ENCODE peak calls at places on chromosomes 2 and 18, in six cellular contexts. One of them, this sample, is unnamed.

GRCh38 chr2:229715895-229716507 is 1.6 kb upstream of the DNER start:
- DNase-seq in ACHN: peak; percentile 55
- DNase-seq in brain microvascular endothelial cell: no peak
- DNase-seq in osteocyte: no peak
- DNase-seq in kidney tubule cell: peak; percentile 54
- DNase-seq in effector memory CD8-positive, alpha-beta T cell: peak; percentile 8
- DNase-seq in this sample: peak; percentile 51

GRCh38 chr2:128324008-128324896 is 5.6 kb upstream of the HS6ST1 start:
- DNase-seq in brain microvascular endothelial cell: no peak
- DNase-seq in osteocyte: peak; percentile 83
- DNase-seq in effector memory CD8-positive, alpha-beta T cell: no peak
- DNase-seq in kidney tubule cell: no peak
- DNase-seq in ACHN: no peak
- DNase-seq in this sample: peak; percentile 11

GRCh38 chr18:23143059-23143831 is 8.0 kb downstream of the CABLES1 start:
- DNase-seq in effector memory CD8-positive, alpha-beta T cell: no peak
- DNase-seq in brain microvascular endothelial cell: no peak
- DNase-seq in osteocyte: no peak
- DNase-seq in kidney tubule cell: peak; percentile 85
- DNase-seq in ACHN: no peak
- DNase-seq in this sample: no peak

GRCh38 chr2:64414736-64415435 is 39.1 kb upstream of the LGALSL start:
- DNase-seq in ACHN: no peak
- DNase-seq in osteocyte: no peak
- DNase-seq in kidney tubule cell: no peak
- DNase-seq in effector memory CD8-positive, alpha-beta T cell: no peak
- DNase-seq in brain microvascular endothelial cell: no peak
- DNase-seq in this sample: no peak

GRCh38 chr2:226623587-226624368 is 175.8 kb downstream of the IRS1 start:
- DNase-seq in effector memory CD8-positive, alpha-beta T cell: no peak
- DNase-seq in brain microvascular endothelial cell: no peak
- DNase-seq in kidney tubule cell: no peak
- DNase-seq in ACHN: no peak
- DNase-seq in osteocyte: no peak
- DNase-seq in this sample: peak; percentile 51

GRCh38 chr2:168348076-168348475 is 100.7 kb upstream of the STK39 start:
- DNase-seq in ACHN: peak; percentile 41
- DNase-seq in kidney tubule cell: peak; percentile 52
- DNase-seq in osteocyte: no peak
- DNase-seq in effector memory CD8-positive, alpha-beta T cell: no peak
- DNase-seq in brain microvascular endothelial cell: peak; percentile 48
- DNase-seq in this sample: peak; percentile 54

GRCh38 chr2:169478745-169479256 is 493 bp upstream of the BBS5 start:
- DNase-seq in effector memory CD8-positive, alpha-beta T cell: no peak
- DNase-seq in ACHN: no peak
- DNase-seq in osteocyte: no peak
- DNase-seq in kidney tubule cell: no peak
- DNase-seq in brain microvascular endothelial cell: no peak
- DNase-seq in this sample: no peak

GRCh38 chr2:189217546-189217945 is 38.0 kb upstream of the COL5A2 start:
- DNase-seq in kidney tubule cell: no peak
- DNase-seq in effector memory CD8-positive, alpha-beta T cell: no peak
- DNase-seq in osteocyte: no peak
- DNase-seq in brain microvascular endothelial cell: peak; percentile 99
- DNase-seq in ACHN: no peak
- DNase-seq in this sample: no peak

GRCh38 chr2:113406114-113406513 is 31.4 kb upstream of the ZNG1B start:
- DNase-seq in effector memory CD8-positive, alpha-beta T cell: no peak
- DNase-seq in kidney tubule cell: no peak
- DNase-seq in brain microvascular endothelial cell: no peak
- DNase-seq in osteocyte: no peak
- DNase-seq in ACHN: no peak
- DNase-seq in this sample: no peak

GRCh38 chr2:273338-273737 is 8.6 kb downstream of the ACP1 start:
- DNase-seq in osteocyte: no peak
- DNase-seq in brain microvascular endothelial cell: no peak
- DNase-seq in ACHN: no peak
- DNase-seq in effector memory CD8-positive, alpha-beta T cell: no peak
- DNase-seq in kidney tubule cell: no peak
- DNase-seq in this sample: no peak

GRCh38 chr2:41061371-41061770 is 609.5 kb upstream of the SLC8A1 start:
- DNase-seq in brain microvascular endothelial cell: no peak
- DNase-seq in osteocyte: no peak
- DNase-seq in effector memory CD8-positive, alpha-beta T cell: no peak
- DNase-seq in kidney tubule cell: no peak
- DNase-seq in ACHN: no peak
- DNase-seq in this sample: no peak

GRCh38 chr18:9615280-9615797 is 980 bp upstream of the PPP4R1 start:
- DNase-seq in kidney tubule cell: no peak
- DNase-seq in effector memory CD8-positive, alpha-beta T cell: no peak
- DNase-seq in ACHN: peak; percentile 15
- DNase-seq in osteocyte: no peak
- DNase-seq in brain microvascular endothelial cell: no peak
- DNase-seq in this sample: no peak

GRCh38 chr18:45008694-45009372 is 328.1 kb downstream of the SETBP1 start:
- DNase-seq in osteocyte: no peak
- DNase-seq in effector memory CD8-positive, alpha-beta T cell: no peak
- DNase-seq in ACHN: no peak
- DNase-seq in kidney tubule cell: no peak
- DNase-seq in brain microvascular endothelial cell: no peak
- DNase-seq in this sample: no peak

GRCh38 chr18:46321954-46322353 is 217.8 kb downstream of the HAUS1 start:
- DNase-seq in kidney tubule cell: peak; percentile 72
- DNase-seq in osteocyte: no peak
- DNase-seq in brain microvascular endothelial cell: no peak
- DNase-seq in ACHN: no peak
- DNase-seq in effector memory CD8-positive, alpha-beta T cell: no peak
- DNase-seq in this sample: peak; percentile 17

GRCh38 chr2:31023550-31023949 is 114.7 kb downstream of the GALNT14 start:
- DNase-seq in osteocyte: no peak
- DNase-seq in effector memory CD8-positive, alpha-beta T cell: no peak
- DNase-seq in kidney tubule cell: no peak
- DNase-seq in brain microvascular endothelial cell: no peak
- DNase-seq in ACHN: no peak
- DNase-seq in this sample: no peak

GRCh38 chr2:241617431-241618154 is 19.4 kb downstream of the THAP4 start:
- DNase-seq in kidney tubule cell: peak; percentile 44
- DNase-seq in osteocyte: no peak
- DNase-seq in ACHN: peak; percentile 15
- DNase-seq in effector memory CD8-positive, alpha-beta T cell: peak; percentile 17
- DNase-seq in brain microvascular endothelial cell: no peak
- DNase-seq in this sample: no peak

GRCh38 chr18:33014060-33014796 is 241.4 kb upstream of the KLHL14 start:
- DNase-seq in brain microvascular endothelial cell: no peak
- DNase-seq in kidney tubule cell: no peak
- DNase-seq in effector memory CD8-positive, alpha-beta T cell: no peak
- DNase-seq in ACHN: no peak
- DNase-seq in osteocyte: no peak
- DNase-seq in this sample: no peak

GRCh38 chr2:53018830-53019425 is 748.7 kb upstream of the CHAC2 start:
- DNase-seq in brain microvascular endothelial cell: no peak
- DNase-seq in ACHN: peak; percentile 46
- DNase-seq in effector memory CD8-positive, alpha-beta T cell: no peak
- DNase-seq in osteocyte: no peak
- DNase-seq in kidney tubule cell: peak; percentile 11
- DNase-seq in this sample: no peak

GRCh38 chr18:64488698-64489097 is 339.8 kb upstream of the LINC00305 start:
- DNase-seq in brain microvascular endothelial cell: no peak
- DNase-seq in osteocyte: no peak
- DNase-seq in kidney tubule cell: no peak
- DNase-seq in effector memory CD8-positive, alpha-beta T cell: no peak
- DNase-seq in ACHN: no peak
- DNase-seq in this sample: no peak

GRCh38 chr2:178225011-178225817 is 30.9 kb downstream of the OSBPL6 start:
- DNase-seq in ACHN: peak; percentile 17
- DNase-seq in effector memory CD8-positive, alpha-beta T cell: no peak
- DNase-seq in kidney tubule cell: peak; percentile 4
- DNase-seq in brain microvascular endothelial cell: no peak
- DNase-seq in osteocyte: no peak
- DNase-seq in this sample: no peak

GRCh38 chr2:46299365-46300263 is 2.4 kb downstream of the EPAS1 start:
- DNase-seq in osteocyte: no peak
- DNase-seq in effector memory CD8-positive, alpha-beta T cell: no peak
- DNase-seq in brain microvascular endothelial cell: peak; percentile 59
- DNase-seq in ACHN: peak; percentile 35
- DNase-seq in kidney tubule cell: peak; percentile 71
- DNase-seq in this sample: peak; percentile 58

GRCh38 chr2:183511154-183511553 is 386.9 kb downstream of the NUP35 start:
- DNase-seq in ACHN: no peak
- DNase-seq in osteocyte: no peak
- DNase-seq in kidney tubule cell: no peak
- DNase-seq in brain microvascular endothelial cell: no peak
- DNase-seq in effector memory CD8-positive, alpha-beta T cell: no peak
- DNase-seq in this sample: no peak

This sample was measured in D341Med.